ENCODE peak calls at places on chromosomes 16 and 17, in six cellular contexts. F, G, J, D, T and X are unnamed samples. For H3K4me1, the result is how much of the 10 kb centered on the place peaks cover.

GRCh38 chr17:73952498-73953205 is 250.8 kb upstream of the RPL38 start:
- DNase-seq in F (peak), G (peak), J (no peak), D (no peak), T (peak), X (peak)

GRCh38 chr16:80009971-80010659 is 409.6 kb upstream of the MAF start:
- DNase-seq in F (no peak), G (no peak), J (no peak), D (no peak), T (no peak), X (no peak)

GRCh38 chr16:62738631-62739030 is 702.4 kb upstream of the CDH8 start:
- DNase-seq in F (no peak), G (no peak), J (no peak), D (no peak), T (no peak), X (no peak)

GRCh38 chr16:31352344-31353115 is 2.4 kb upstream of the ITGAX start:
- DNase-seq in F (no peak), G (no peak), J (peak), D (no peak), T (no peak), X (no peak)

GRCh38 chr17:17710728-17711541 is 29.7 kb downstream of the RAI1 start:
- DNase-seq in F (peak), G (no peak), J (peak), D (peak), T (peak), X (peak)

GRCh38 chr17:14308965-14309879 is 8.3 kb downstream of the HS3ST3B1 start:
- DNase-seq in F (peak), G (peak), J (peak), D (peak), T (peak), X (peak)

GRCh38 chr17:50364061-50364458 is 8.9 kb downstream of the MRPL27 start:
- DNase-seq in F (no peak), G (no peak), J (no peak), D (no peak), T (no peak), X (no peak)

GRCh38 chr17:40377832-40378231 is 13.3 kb upstream of the GJD3 start:
- DNase-seq in F (no peak), G (no peak), J (no peak), D (no peak), T (no peak), X (no peak)

GRCh38 chr17:8629371-8630226 is 926 bp downstream of the MYH10 start:
- DNase-seq in F (peak), G (no peak), J (no peak), D (peak), T (peak), X (peak)

GRCh38 chr16:1054660-1055556 is 17.6 kb upstream of the SSTR5 start:
- DNase-seq in F (peak), G (peak), J (no peak), D (peak), T (peak), X (peak)

GRCh38 chr17:38564254-38564605 is 41.5 kb downstream of the SRCIN1 start:
- DNase-seq in F (no peak), G (no peak), J (no peak), D (no peak), T (no peak), X (no peak)

GRCh38 chr17:2423271-2423670 is 22.4 kb upstream of the MNT start:
- DNase-seq in F (no peak), G (no peak), J (no peak), D (no peak), T (no peak), X (no peak)

GRCh38 chr17:43536236-43537088 is 9.7 kb downstream of the ETV4 start:
- DNase-seq in F (no peak), G (no peak), J (no peak), D (no peak), T (peak), X (peak)
- H3K27ac ChIP-seq in F (no peak), G (no peak), J (peak), D (no peak), T (peak), X (peak)

GRCh38 chr17:80608326-80608725 is 63.7 kb downstream of the RPTOR start:
- DNase-seq in F (no peak), G (no peak), J (no peak), D (no peak), T (no peak), X (no peak)
- H3K4me1 ChIP-seq in F (under half), G (under half), J (under half), D (under half), T (under half), X (under half)

DNA sequence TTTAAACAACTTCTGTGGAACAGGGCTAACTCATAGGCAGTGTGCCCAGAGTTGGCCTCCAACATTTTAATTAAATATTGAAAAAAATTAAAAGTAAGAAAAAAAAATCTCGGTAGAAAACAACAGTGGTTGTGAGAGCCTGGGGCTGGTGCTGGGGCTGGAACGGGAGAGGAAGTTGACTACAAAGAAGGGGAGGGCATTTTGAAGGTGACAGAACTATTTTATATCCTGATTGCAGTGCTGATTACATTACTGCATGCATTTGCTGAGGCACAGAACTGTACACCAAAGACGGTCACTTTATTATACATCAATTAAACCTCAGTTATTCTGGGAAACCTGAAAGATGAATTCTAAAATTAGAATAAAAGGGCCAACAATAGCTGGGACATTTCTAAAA is 142.5 kb downstream of the PARN start:
- DNase-seq in F (no peak), G (no peak), J (no peak), D (no peak), T (no peak), X (peak)
- H3K4me3 ChIP-seq in F (no peak), G (no peak), J (no peak), D (no peak), T (no peak), X (peak)

DNA sequence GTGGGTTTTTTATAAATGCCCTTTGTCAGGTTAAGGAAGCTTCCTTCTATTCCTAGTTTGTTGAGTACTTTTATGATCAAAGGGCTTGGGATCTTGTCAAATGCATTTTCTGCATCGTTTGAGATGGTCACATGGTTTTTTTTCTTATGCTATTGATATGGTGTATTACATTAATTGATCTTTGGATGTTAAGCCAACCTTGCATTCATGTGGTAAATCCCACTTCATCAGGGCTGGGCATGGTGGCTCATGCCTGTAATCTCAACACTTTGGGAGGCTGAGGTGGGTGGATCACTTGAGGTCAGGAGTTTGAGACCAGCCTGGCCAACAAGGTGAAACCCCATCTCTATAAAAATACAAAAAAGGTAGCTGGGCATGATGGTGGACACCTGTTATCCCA is 30.8 kb upstream of the ATP2A3 start:
- DNase-seq in F (no peak), G (no peak), J (no peak), D (no peak), T (no peak), X (no peak)
- H3K27ac ChIP-seq in F (no peak), G (no peak), J (no peak), D (no peak), T (no peak), X (no peak)